ENCODE peak calls at places on chromosomes 4 and X, in five cellular contexts. A is IMR-90, O is aorta, N is lower lobe of right lung, Q is esophagus squamous epithelium. H is an unnamed sample.

GRCh38 chr4:87575408-87575807 is 32.9 kb upstream of the DSPP start:
- DNase-seq in N (no peak), O (no peak), A (no peak), Q (no peak), H (no peak)

GRCh38 chrX:153845195-153845594 is 14.9 kb upstream of the PDZD4 start:
- DNase-seq in N (no peak), O (no peak), Q (no peak), A (no peak), H (no peak)

GRCh38 chr4:3685081-3685645 is 81.0 kb upstream of the ADRA2C start:
- DNase-seq in A (no peak), O (peak; percentile 73), N (peak; percentile 40), Q (no peak), H (no peak)

GRCh38 chr4:127400736-127401346 is 231.9 kb upstream of the INTU start:
- DNase-seq in A (peak; percentile 83), O (peak; percentile 78), N (no peak), Q (no peak), H (peak; percentile 87)

GRCh38 chr4:24928708-24929107 is 15.9 kb upstream of the CCDC149 start:
- DNase-seq in O (no peak), Q (no peak), N (no peak), A (no peak), H (no peak)

GRCh38 chrX:79413009-79413408 is 45.9 kb upstream of the ITM2A start:
- DNase-seq in A (peak; percentile 1), Q (no peak), O (no peak), N (no peak), H (peak; percentile 73)

GRCh38 chrX:134749651-134750450 is 91.6 kb upstream of the PLAC1 start:
- DNase-seq in N (no peak), O (no peak), Q (no peak), A (no peak), H (no peak)

GRCh38 chr4:64584981-64585557 is 175.8 kb upstream of the TECRL start:
- DNase-seq in O (no peak), N (no peak), Q (no peak), A (peak; percentile 6), H (peak; percentile 49)

GRCh38 chr4:1595789-1596325 is 88.3 kb downstream of the FAM53A start:
- DNase-seq in O (peak; percentile 53), N (peak; percentile 23), A (no peak), Q (no peak), H (no peak)

GRCh38 chr4:128572778-128573241 is 236.7 kb upstream of the JADE1 start:
- DNase-seq in Q (no peak), A (no peak), N (no peak), O (no peak), H (no peak)

GRCh38 chrX:19758536-19758935 is 128.9 kb downstream of the SH3KBP1 start:
- DNase-seq in Q (no peak), A (no peak), N (no peak), O (no peak), H (no peak)

GRCh38 chrX:21004835-21005234 is 369.4 kb upstream of the CNKSR2 start:
- DNase-seq in N (no peak), A (no peak), Q (no peak), O (no peak), H (no peak)

GRCh38 chr4:102761478-102761790 is 666 bp upstream of the MANBA start:
- DNase-seq in O (no peak), N (no peak), A (peak; percentile 2), Q (no peak), H (no peak)

GRCh38 chr4:78152795-78153194 is 95.7 kb downstream of the FRAS1 start:
- DNase-seq in A (no peak), Q (no peak), N (no peak), O (no peak), H (no peak)

GRCh38 chr4:9847971-9848764 is 66.7 kb downstream of the DRD5 start:
- DNase-seq in N (no peak), A (no peak), O (no peak), Q (no peak), H (no peak)

GRCh38 chrX:103360092-103360491 is 3.8 kb downstream of the TCEAL9 start:
- DNase-seq in N (no peak), O (no peak), A (no peak), Q (no peak), H (no peak)

GRCh38 chrX:129726307-129727111 is 12.3 kb upstream of the XPNPEP2 start:
- DNase-seq in N (peak; percentile 48), A (peak; percentile 69), O (peak; percentile 86), Q (no peak), H (peak; percentile 59)

GRCh38 chr4:24884925-24885324 is 27.9 kb downstream of the CCDC149 start:
- DNase-seq in A (no peak), N (no peak), O (no peak), Q (no peak), H (no peak)

GRCh38 chr4:83440148-83440814 is 15.3 kb downstream of the HELQ start:
- DNase-seq in O (no peak), Q (no peak), A (no peak), N (no peak), H (no peak)

GRCh38 chrX:119004920-119005524 is 30.6 kb downstream of the LONRF3 start:
- DNase-seq in A (peak; percentile 28), Q (no peak), N (peak; percentile 59), O (peak; percentile 81), H (peak; percentile 49)

GRCh38 chr4:40506492-40506891 is 123.2 kb downstream of the RBM47 start:
- DNase-seq in N (no peak), Q (no peak), A (no peak), O (no peak), H (no peak)

GRCh38 chr4:168421671-168422070 is 58.6 kb downstream of the DDX60L start:
- DNase-seq in O (no peak), Q (no peak), A (peak; percentile 47), N (no peak), H (no peak)

GRCh38 chr4:8191136-8191747 is 7.8 kb upstream of the SH3TC1 start:
- DNase-seq in A (peak; percentile 44), N (peak; percentile 85), Q (peak; percentile 34), O (peak; percentile 86), H (no peak)

GRCh38 chr4:8188085-8188484 is 11.0 kb upstream of the SH3TC1 start:
- DNase-seq in A (no peak), Q (no peak), O (no peak), N (no peak), H (no peak)

GRCh38 chr4:8188743-8189550 is 10.1 kb upstream of the SH3TC1 start:
- DNase-seq in N (peak; percentile 82), O (no peak), Q (no peak), A (no peak), H (no peak)

GRCh38 chr4:8186883-8187282 is 12.2 kb upstream of the SH3TC1 start:
- DNase-seq in Q (no peak), A (no peak), N (no peak), O (no peak), H (no peak)

DNA sequence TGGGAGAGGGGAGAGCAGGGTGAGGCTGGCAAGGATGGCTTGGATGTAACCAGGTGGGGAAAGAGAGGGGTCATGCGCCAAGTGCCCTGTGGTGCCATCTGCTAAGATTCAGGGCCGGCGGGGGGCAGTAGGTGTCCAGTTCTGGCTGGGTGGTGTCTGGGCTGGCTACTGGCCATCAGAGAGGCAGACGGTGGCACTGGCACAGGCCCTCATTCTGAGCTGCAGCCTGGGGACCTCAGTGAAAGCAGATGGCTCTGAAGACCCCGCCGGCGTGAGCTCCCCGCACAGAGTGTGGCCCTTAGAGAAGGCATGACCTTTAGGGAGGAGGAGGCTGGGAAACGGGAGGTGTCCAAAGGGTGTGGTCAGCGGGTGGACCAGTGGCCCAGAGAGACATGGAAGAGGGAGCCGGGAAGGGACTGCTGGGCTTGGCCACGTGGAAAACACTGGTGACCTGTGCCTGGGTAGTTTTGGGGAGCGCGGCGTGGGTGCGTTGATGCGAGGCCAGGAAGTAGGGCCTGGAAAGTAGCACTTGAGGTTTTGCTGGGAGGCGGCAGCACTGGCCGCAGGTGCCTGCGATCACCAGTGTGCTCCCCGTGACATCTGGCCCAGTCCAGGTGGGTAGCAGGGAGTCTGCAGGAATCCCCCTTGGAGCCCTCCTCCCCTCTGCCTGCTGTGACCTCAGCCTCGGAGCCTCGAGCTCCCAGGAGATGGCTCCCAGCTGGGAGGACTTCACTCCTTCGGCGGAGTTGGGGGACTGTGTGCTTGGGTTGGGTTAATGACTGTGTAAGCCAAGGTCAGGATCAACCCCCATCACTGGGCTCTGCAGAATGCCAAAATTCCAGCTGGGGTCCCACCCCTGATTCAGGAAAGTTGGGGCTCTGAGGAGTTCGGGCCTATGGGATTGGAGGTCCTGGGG is 9.3 kb upstream of the SH3TC1 start:
- DNase-seq in O (no peak), A (no peak), N (peak; percentile 53), Q (no peak), H (no peak)
- H3K4me1 ChIP-seq in O (no peaks in the 10 kb centered on the region), A (peaks cover 6% of the 10 kb centered on the region), N (peaks cover 48% of the 10 kb centered on the region), Q (peaks cover 92% of the 10 kb centered on the region), H (no peaks in the 10 kb centered on the region)

DNA sequence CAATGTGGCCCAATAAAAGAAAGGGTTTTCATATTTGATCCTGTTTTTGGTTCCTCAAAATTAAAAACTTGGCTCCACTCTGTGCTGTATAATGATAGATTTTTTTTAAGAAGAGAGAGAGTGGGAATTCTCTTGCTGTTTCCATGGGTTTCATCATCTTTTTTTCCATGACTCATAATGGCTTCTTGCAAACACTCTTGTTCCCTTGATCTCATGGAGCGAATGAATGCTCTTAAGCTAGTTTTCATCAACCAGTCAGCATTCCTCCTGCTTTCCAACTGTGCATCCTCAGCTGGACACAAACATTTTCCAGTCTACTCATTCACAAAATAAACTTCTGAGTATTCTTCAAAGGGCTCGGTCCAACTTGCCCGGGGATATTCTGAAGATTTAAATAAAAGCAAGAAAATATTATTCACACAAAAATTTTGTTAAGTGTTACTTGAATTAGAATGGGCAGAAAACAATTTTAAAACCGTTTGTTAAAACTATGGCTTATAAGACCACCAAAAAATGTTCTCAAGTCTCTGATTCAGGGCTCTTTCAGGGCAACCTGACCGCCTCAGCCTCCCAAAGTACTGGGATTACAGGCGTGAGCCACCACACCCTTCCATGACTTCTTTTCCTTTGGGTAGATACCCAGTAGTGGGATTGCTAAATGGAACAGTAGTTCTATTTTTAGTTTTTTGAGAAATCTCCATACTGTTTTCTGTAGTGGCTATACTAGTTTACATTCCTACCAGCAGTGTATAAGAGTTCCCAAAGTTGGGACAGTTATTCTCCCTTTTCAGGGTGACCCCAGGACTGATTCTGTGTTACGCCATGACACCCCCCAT is 64.7 kb downstream of the TMEM156 start:
- DNase-seq in O (no peak), A (peak; percentile 100), Q (no peak), N (no peak), H (peak; percentile 69)
- H3K27ac ChIP-seq in O (no peak overlapping the region), A (peak overlapping the region; percentile 99), Q (no peak overlapping the region), N (no peak overlapping the region), H (peak overlapping the region; percentile 75)

DNA sequence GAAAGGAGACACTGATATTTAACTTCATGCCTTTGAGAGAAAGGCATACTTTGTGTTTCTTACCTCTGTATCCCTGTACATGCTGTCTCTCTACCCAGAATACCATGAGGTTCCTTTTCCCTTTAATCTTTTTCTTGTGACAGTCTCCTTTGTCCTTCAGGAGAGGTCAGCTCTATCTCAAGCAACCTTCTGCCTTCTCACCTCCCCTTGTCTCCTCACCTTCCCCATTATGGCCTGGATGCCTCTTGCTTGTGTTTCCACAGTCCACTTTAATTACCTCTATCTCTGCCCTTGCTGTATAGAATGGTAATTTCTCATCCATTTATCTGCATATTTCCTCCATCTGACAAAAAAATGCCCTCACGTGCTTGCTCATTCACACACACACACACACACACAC is 28.4 kb downstream of the MSN start:
- DNase-seq in O (no peak), N (no peak), A (no peak), Q (no peak), H (no peak)
- H3K4me1 ChIP-seq in O (peaks cover 5% of the 10 kb centered on the region), N (peaks cover 85% of the 10 kb centered on the region), A (peaks cover 16% of the 10 kb centered on the region), Q (peaks cover 80% of the 10 kb centered on the region), H (peaks cover 42% of the 10 kb centered on the region)

DNA sequence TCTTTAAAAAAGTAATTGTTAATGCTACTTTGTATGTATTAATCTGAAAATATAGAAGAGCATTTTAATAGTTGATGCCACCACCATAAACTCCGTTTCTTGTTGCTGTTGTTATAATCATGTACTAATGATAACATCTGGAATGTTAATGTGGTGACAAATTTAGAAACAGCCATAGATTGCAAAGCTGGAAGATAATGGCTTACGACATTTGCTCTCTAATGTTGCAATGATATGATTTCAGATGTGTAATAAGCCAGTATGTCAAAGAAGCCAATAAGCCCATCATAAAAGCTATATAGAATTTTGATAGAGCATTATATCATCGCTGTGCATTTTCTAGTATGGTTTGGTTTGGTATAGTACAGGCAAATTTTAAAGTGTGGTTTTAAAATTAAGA is 579.3 kb upstream of the ZFP42 start:
- DNase-seq in Q (no peak), O (no peak), A (no peak), N (no peak), H (no peak)
- H3K27ac ChIP-seq in Q (no peak overlapping the region), O (no peak overlapping the region), A (no peak overlapping the region), N (no peak overlapping the region), H (no peak overlapping the region)

H was measured in A673.